ENCODE peak calls at places on chromosomes 16 and 17, in six cellular contexts. V, Z, U, P, T and F are unnamed samples. For H3K4me1 and H3K79me1, the result is how much of the 10 kb centered on the place peaks cover.

GRCh38 chr17:34822007-34822737 is 139.1 kb downstream of the CCT6B start:
- DNase-seq in V (no peak), Z (peak), U (no peak), P (no peak), T (no peak), F (no peak)

GRCh38 chr17:47731396-47731795 is 1.6 kb upstream of the TBX21 start:
- DNase-seq in V (no peak), Z (peak), U (no peak), P (no peak), T (no peak), F (no peak)

GRCh38 chr17:66724581-66725341 is 110.2 kb upstream of the CACNG5 start:
- DNase-seq in V (peak), Z (peak), U (no peak), P (no peak), T (no peak), F (peak)

GRCh38 chr17:356671-357434 is 4.2 kb upstream of the RPH3AL start:
- DNase-seq in V (no peak), Z (no peak), U (no peak), P (no peak), T (no peak), F (no peak)

GRCh38 chr17:19728114-19728495 is 11.7 kb upstream of the SLC47A2 start:
- DNase-seq in V (peak), Z (no peak), U (no peak), P (no peak), T (no peak), F (peak)

GRCh38 chr17:72421128-72422092 is 300.6 kb downstream of the SOX9 start:
- DNase-seq in V (peak), Z (no peak), U (no peak), P (no peak), T (peak), F (peak)

GRCh38 chr16:46950009-46950408 is 23.5 kb downstream of the DNAJA2 start:
- DNase-seq in V (no peak), Z (no peak), U (no peak), P (no peak), T (no peak), F (no peak)

GRCh38 chr16:84754353-84754856 is 54.6 kb downstream of the USP10 start:
- DNase-seq in V (peak), Z (peak), U (peak), P (peak), T (peak), F (peak)

GRCh38 chr17:62965649-62966425 is at the start of gene TANC2:
- DNase-seq in V (peak), Z (peak), U (peak), P (peak), T (peak), F (peak)

GRCh38 chr17:36949461-36949927 is 740 bp downstream of the AATF start:
- DNase-seq in V (peak), Z (no peak), U (no peak), P (no peak), T (no peak), F (no peak)

GRCh38 chr17:50165066-50165465 is 739 bp upstream of the SGCA start:
- DNase-seq in V (no peak), Z (no peak), U (no peak), P (no peak), T (no peak), F (no peak)

GRCh38 chr16:57091990-57092785 is at the start of gene CPNE2:
- DNase-seq in V (peak), Z (peak), U (no peak), P (peak), T (no peak), F (peak)

GRCh38 chr16:7124242-7124641 is 208.4 kb upstream of the RBFOX1 start:
- DNase-seq in V (no peak), Z (no peak), U (no peak), P (no peak), T (no peak), F (no peak)

GRCh38 chr17:14211778-14212177 is 24.9 kb downstream of the CDRT15 start:
- DNase-seq in V (no peak), Z (peak), U (no peak), P (no peak), T (no peak), F (no peak)

GRCh38 chr16:57131351-57131970 is 39.1 kb downstream of the CPNE2 start:
- DNase-seq in V (no peak), Z (no peak), U (no peak), P (no peak), T (no peak), F (no peak)

GRCh38 chr17:55314784-55315491 is 50.2 kb downstream of the HLF start:
- DNase-seq in V (no peak), Z (no peak), U (no peak), P (no peak), T (no peak), F (no peak)
- H2AFZ ChIP-seq in V (no peak), Z (no peak), U (no peak), P (no peak), T (no peak), F (no peak)

GRCh38 chr16:12239226-12239625 is 262.7 kb downstream of the SNX29 start:
- DNase-seq in V (no peak), Z (no peak), U (no peak), P (no peak), T (no peak), F (no peak)
- H3K4me1 ChIP-seq in V (under half), Z (under half), U (under half), P (under half), T (under half), F (under half)

GRCh38 chr17:77388384-77389306 is 247.9 kb downstream of the SEC14L1 start:
- DNase-seq in V (no peak), Z (no peak), U (no peak), P (no peak), T (peak), F (peak)

GRCh38 chr17:77387891-77388290 is 247.1 kb downstream of the SEC14L1 start:
- DNase-seq in V (no peak), Z (no peak), U (no peak), P (no peak), T (no peak), F (no peak)

GRCh38 chr17:77383613-77384608 is 243.1 kb downstream of the SEC14L1 start:
- DNase-seq in V (no peak), Z (no peak), U (no peak), P (no peak), T (no peak), F (no peak)

GRCh38 chr17:77386502-77387192 is 245.9 kb downstream of the SEC14L1 start:
- DNase-seq in V (no peak), Z (no peak), U (no peak), P (no peak), T (no peak), F (no peak)

GRCh38 chr17:77385750-77386501 is 245.2 kb downstream of the SEC14L1 start:
- DNase-seq in V (no peak), Z (no peak), U (no peak), P (no peak), T (no peak), F (no peak)
- H3K79me1 ChIP-seq in V (half or more), Z (under half), U (under half), P (under half), T (under half), F (under half)

GRCh38 chr16:27723711-27724490 is 174.0 kb downstream of the KATNIP start:
- DNase-seq in V (no peak), Z (no peak), U (no peak), P (no peak), T (no peak), F (no peak)
- H2AFZ ChIP-seq in V (no peak), Z (no peak), U (no peak), P (no peak), T (no peak), F (no peak)